ENCODE peak calls at places on chromosomes 12 and 14, in four cellular contexts. One of them, this sample, is unnamed.

GRCh38 chr12:108921946-108922345 is 42.1 kb downstream of the DAO start:
- DNase-seq in naive thymus-derived CD4-positive, alpha-beta T cell: no peak
- DNase-seq in stimulated activated naive CD8-positive, alpha-beta T cell treated with anti-CD3 and anti-CD28 coated beads, Interleukin-15, Interleukin-2, amounts not matched to agents 100 U/mL and 50 U/mL, for 24 hours: no peak
- DNase-seq in epithelial cell of proximal tubule: no peak
- DNase-seq in this sample: no peak

GRCh38 chr12:20368653-20369163 is 371 bp downstream of the PDE3A start:
- DNase-seq in epithelial cell of proximal tubule: no peak
- DNase-seq in naive thymus-derived CD4-positive, alpha-beta T cell: no peak
- DNase-seq in stimulated activated naive CD8-positive, alpha-beta T cell treated with anti-CD3 and anti-CD28 coated beads, Interleukin-15, Interleukin-2, amounts not matched to agents 100 U/mL and 50 U/mL, for 24 hours: no peak
- DNase-seq in this sample: no peak

GRCh38 chr12:44193281-44193680 is 357.4 kb downstream of the TMEM117 start:
- DNase-seq in epithelial cell of proximal tubule: no peak
- DNase-seq in stimulated activated naive CD8-positive, alpha-beta T cell treated with anti-CD3 and anti-CD28 coated beads, Interleukin-15, Interleukin-2, amounts not matched to agents 100 U/mL and 50 U/mL, for 24 hours: no peak
- DNase-seq in naive thymus-derived CD4-positive, alpha-beta T cell: no peak
- DNase-seq in this sample: no peak

GRCh38 chr12:2834581-2835491 is at the start of gene NRIP2:
- DNase-seq in stimulated activated naive CD8-positive, alpha-beta T cell treated with anti-CD3 and anti-CD28 coated beads, Interleukin-15, Interleukin-2, amounts not matched to agents 100 U/mL and 50 U/mL, for 24 hours: no peak
- DNase-seq in naive thymus-derived CD4-positive, alpha-beta T cell: no peak
- DNase-seq in epithelial cell of proximal tubule: no peak
- DNase-seq in this sample: no peak

GRCh38 chr12:93979189-93979588 is 169.2 kb upstream of the PLXNC1 start:
- DNase-seq in stimulated activated naive CD8-positive, alpha-beta T cell treated with anti-CD3 and anti-CD28 coated beads, Interleukin-15, Interleukin-2, amounts not matched to agents 100 U/mL and 50 U/mL, for 24 hours: no peak
- DNase-seq in naive thymus-derived CD4-positive, alpha-beta T cell: no peak
- DNase-seq in epithelial cell of proximal tubule: no peak
- DNase-seq in this sample: peak

GRCh38 chr12:95815635-95816212 is 25.2 kb upstream of the NTN4 start:
- DNase-seq in naive thymus-derived CD4-positive, alpha-beta T cell: no peak
- DNase-seq in epithelial cell of proximal tubule: no peak
- DNase-seq in stimulated activated naive CD8-positive, alpha-beta T cell treated with anti-CD3 and anti-CD28 coated beads, Interleukin-15, Interleukin-2, amounts not matched to agents 100 U/mL and 50 U/mL, for 24 hours: no peak
- DNase-seq in this sample: no peak

GRCh38 chr14:31090872-31091764 is 64.9 kb upstream of the STRN3 start:
- DNase-seq in naive thymus-derived CD4-positive, alpha-beta T cell: no peak
- DNase-seq in epithelial cell of proximal tubule: peak
- DNase-seq in stimulated activated naive CD8-positive, alpha-beta T cell treated with anti-CD3 and anti-CD28 coated beads, Interleukin-15, Interleukin-2, amounts not matched to agents 100 U/mL and 50 U/mL, for 24 hours: no peak
- DNase-seq in this sample: no peak

GRCh38 chr12:31896514-31897039 is 62.6 kb upstream of the RESF1 start:
- DNase-seq in stimulated activated naive CD8-positive, alpha-beta T cell treated with anti-CD3 and anti-CD28 coated beads, Interleukin-15, Interleukin-2, amounts not matched to agents 100 U/mL and 50 U/mL, for 24 hours: peak
- DNase-seq in epithelial cell of proximal tubule: no peak
- DNase-seq in naive thymus-derived CD4-positive, alpha-beta T cell: peak
- DNase-seq in this sample: peak

GRCh38 chr14:75522224-75522764 is at the start of gene BATF:
- DNase-seq in naive thymus-derived CD4-positive, alpha-beta T cell: peak
- DNase-seq in stimulated activated naive CD8-positive, alpha-beta T cell treated with anti-CD3 and anti-CD28 coated beads, Interleukin-15, Interleukin-2, amounts not matched to agents 100 U/mL and 50 U/mL, for 24 hours: peak
- DNase-seq in epithelial cell of proximal tubule: no peak
- DNase-seq in this sample: peak

GRCh38 chr12:108532061-108532848 is 17.2 kb downstream of the FICD start:
- DNase-seq in stimulated activated naive CD8-positive, alpha-beta T cell treated with anti-CD3 and anti-CD28 coated beads, Interleukin-15, Interleukin-2, amounts not matched to agents 100 U/mL and 50 U/mL, for 24 hours: no peak
- DNase-seq in epithelial cell of proximal tubule: no peak
- DNase-seq in naive thymus-derived CD4-positive, alpha-beta T cell: no peak
- DNase-seq in this sample: no peak

GRCh38 chr12:13229504-13229903 is 33.0 kb downstream of the EMP1 start:
- DNase-seq in epithelial cell of proximal tubule: no peak
- DNase-seq in stimulated activated naive CD8-positive, alpha-beta T cell treated with anti-CD3 and anti-CD28 coated beads, Interleukin-15, Interleukin-2, amounts not matched to agents 100 U/mL and 50 U/mL, for 24 hours: no peak
- DNase-seq in naive thymus-derived CD4-positive, alpha-beta T cell: no peak
- DNase-seq in this sample: no peak

GRCh38 chr12:88144546-88145468 is 2.7 kb downstream of the TMTC3 start:
- DNase-seq in naive thymus-derived CD4-positive, alpha-beta T cell: no peak
- DNase-seq in epithelial cell of proximal tubule: no peak
- DNase-seq in stimulated activated naive CD8-positive, alpha-beta T cell treated with anti-CD3 and anti-CD28 coated beads, Interleukin-15, Interleukin-2, amounts not matched to agents 100 U/mL and 50 U/mL, for 24 hours: no peak
- DNase-seq in this sample: no peak

GRCh38 chr12:131452444-131452860 is 258.4 kb upstream of the SFSWAP start:
- DNase-seq in epithelial cell of proximal tubule: no peak
- DNase-seq in naive thymus-derived CD4-positive, alpha-beta T cell: no peak
- DNase-seq in stimulated activated naive CD8-positive, alpha-beta T cell treated with anti-CD3 and anti-CD28 coated beads, Interleukin-15, Interleukin-2, amounts not matched to agents 100 U/mL and 50 U/mL, for 24 hours: peak
- DNase-seq in this sample: peak

GRCh38 chr12:19224746-19225145 is 95.2 kb downstream of the PLEKHA5 start:
- DNase-seq in epithelial cell of proximal tubule: no peak
- DNase-seq in naive thymus-derived CD4-positive, alpha-beta T cell: no peak
- DNase-seq in stimulated activated naive CD8-positive, alpha-beta T cell treated with anti-CD3 and anti-CD28 coated beads, Interleukin-15, Interleukin-2, amounts not matched to agents 100 U/mL and 50 U/mL, for 24 hours: no peak
- DNase-seq in this sample: no peak

GRCh38 chr12:30898846-30899245 is 27.7 kb upstream of the TSPAN11 start:
- DNase-seq in naive thymus-derived CD4-positive, alpha-beta T cell: no peak
- DNase-seq in stimulated activated naive CD8-positive, alpha-beta T cell treated with anti-CD3 and anti-CD28 coated beads, Interleukin-15, Interleukin-2, amounts not matched to agents 100 U/mL and 50 U/mL, for 24 hours: no peak
- DNase-seq in epithelial cell of proximal tubule: no peak
- DNase-seq in this sample: no peak

GRCh38 chr12:12660201-12660600 is 35.8 kb downstream of the GPR19 start:
- DNase-seq in naive thymus-derived CD4-positive, alpha-beta T cell: no peak
- DNase-seq in stimulated activated naive CD8-positive, alpha-beta T cell treated with anti-CD3 and anti-CD28 coated beads, Interleukin-15, Interleukin-2, amounts not matched to agents 100 U/mL and 50 U/mL, for 24 hours: no peak
- DNase-seq in epithelial cell of proximal tubule: no peak
- DNase-seq in this sample: no peak

GRCh38 chr12:51025182-51025747 is 919 bp downstream of the SLC11A2 start:
- DNase-seq in naive thymus-derived CD4-positive, alpha-beta T cell: no peak
- DNase-seq in stimulated activated naive CD8-positive, alpha-beta T cell treated with anti-CD3 and anti-CD28 coated beads, Interleukin-15, Interleukin-2, amounts not matched to agents 100 U/mL and 50 U/mL, for 24 hours: no peak
- DNase-seq in epithelial cell of proximal tubule: no peak
- DNase-seq in this sample: no peak

GRCh38 chr14:43052897-43053296 is 1446.2 kb downstream of the LRFN5 start:
- DNase-seq in stimulated activated naive CD8-positive, alpha-beta T cell treated with anti-CD3 and anti-CD28 coated beads, Interleukin-15, Interleukin-2, amounts not matched to agents 100 U/mL and 50 U/mL, for 24 hours: no peak
- DNase-seq in naive thymus-derived CD4-positive, alpha-beta T cell: no peak
- DNase-seq in epithelial cell of proximal tubule: no peak
- DNase-seq in this sample: no peak

GRCh38 chr12:54026640-54027441 is 1.4 kb upstream of the HOXC6 start:
- DNase-seq in stimulated activated naive CD8-positive, alpha-beta T cell treated with anti-CD3 and anti-CD28 coated beads, Interleukin-15, Interleukin-2, amounts not matched to agents 100 U/mL and 50 U/mL, for 24 hours: no peak
- DNase-seq in epithelial cell of proximal tubule: no peak
- DNase-seq in naive thymus-derived CD4-positive, alpha-beta T cell: no peak
- DNase-seq in this sample: no peak

GRCh38 chr12:53454710-53455109 is 2.8 kb downstream of the PCBP2 start:
- DNase-seq in stimulated activated naive CD8-positive, alpha-beta T cell treated with anti-CD3 and anti-CD28 coated beads, Interleukin-15, Interleukin-2, amounts not matched to agents 100 U/mL and 50 U/mL, for 24 hours: no peak
- DNase-seq in naive thymus-derived CD4-positive, alpha-beta T cell: no peak
- DNase-seq in epithelial cell of proximal tubule: no peak
- DNase-seq in this sample: no peak

GRCh38 chr12:119235352-119235751 is 56.6 kb downstream of the HSPB8 start:
- DNase-seq in stimulated activated naive CD8-positive, alpha-beta T cell treated with anti-CD3 and anti-CD28 coated beads, Interleukin-15, Interleukin-2, amounts not matched to agents 100 U/mL and 50 U/mL, for 24 hours: no peak
- DNase-seq in naive thymus-derived CD4-positive, alpha-beta T cell: no peak
- DNase-seq in epithelial cell of proximal tubule: no peak
- DNase-seq in this sample: no peak

GRCh38 chr12:107369679-107370078 is 276.3 kb upstream of the CRY1 start:
- DNase-seq in naive thymus-derived CD4-positive, alpha-beta T cell: peak
- DNase-seq in stimulated activated naive CD8-positive, alpha-beta T cell treated with anti-CD3 and anti-CD28 coated beads, Interleukin-15, Interleukin-2, amounts not matched to agents 100 U/mL and 50 U/mL, for 24 hours: no peak
- DNase-seq in epithelial cell of proximal tubule: no peak
- DNase-seq in this sample: peak

GRCh38 chr14:105529506-105530445 is 3.4 kb downstream of the TMEM121 start:
- DNase-seq in naive thymus-derived CD4-positive, alpha-beta T cell: peak
- DNase-seq in epithelial cell of proximal tubule: no peak
- DNase-seq in stimulated activated naive CD8-positive, alpha-beta T cell treated with anti-CD3 and anti-CD28 coated beads, Interleukin-15, Interleukin-2, amounts not matched to agents 100 U/mL and 50 U/mL, for 24 hours: peak
- DNase-seq in this sample: peak